ENCODE peak calls at places on chromosomes 16 and 17, in nine cellular contexts. L is B cell, Z is astrocyte of the cerebellum, I is GM10248, A is AG09309, M is astrocyte, V is lower leg skin, B is WTC11, W is neural progenitor cell. O is an unnamed sample.

GRCh38 chr16:55588799-55589198 is 22.3 kb downstream of the CAPNS2 start:
- DNase-seq in L (no peak), Z (no peak), I (no peak), A (no peak), M (no peak), V (no peak), B (no peak), W (no peak), O (no peak)

GRCh38 chr17:72363336-72363620 is 242.5 kb downstream of the SOX9 start:
- DNase-seq in L (peak), Z (no peak), I (no peak), A (no peak), M (no peak), V (no peak), B (no peak), W (no peak), O (no peak)

GRCh38 chr17:75155191-75155601 is 884 bp upstream of the JPT1 start:
- DNase-seq in L (no peak), Z (no peak), I (no peak), A (no peak), M (no peak), V (no peak), B (peak), W (peak), O (no peak)

GRCh38 chr16:30875881-30876791 is 17.7 kb downstream of the BCL7C start:
- DNase-seq in L (peak), Z (no peak), I (peak), A (no peak), M (no peak), V (no peak), B (no peak), W (peak), O (peak)

GRCh38 chr17:78237403-78238012 is 6.1 kb downstream of the TMEM235 start:
- DNase-seq in L (no peak), Z (no peak), I (no peak), A (no peak), M (no peak), V (no peak), B (no peak), W (no peak), O (no peak)

GRCh38 chr17:22459331-22459952 is 767.1 kb downstream of the KCNJ18 start:
- DNase-seq in L (no peak), Z (no peak), I (no peak), A (no peak), M (no peak), V (no peak), B (no peak), W (no peak), O (no peak)

GRCh38 chr17:10130263-10130662 is 68.1 kb downstream of the GAS7 start:
- DNase-seq in L (no peak), Z (no peak), I (no peak), A (no peak), M (no peak), V (no peak), B (no peak), W (no peak), O (no peak)

GRCh38 chr17:57993471-57994365 is 5.7 kb upstream of the VEZF1 start:
- DNase-seq in L (no peak), Z (no peak), I (peak), A (no peak), M (no peak), V (no peak), B (no peak), W (peak), O (no peak)

GRCh38 chr17:50364715-50365114 is 8.3 kb downstream of the MRPL27 start:
- DNase-seq in L (no peak), Z (no peak), I (no peak), A (no peak), M (peak), V (no peak), B (no peak), W (peak), O (no peak)

GRCh38 chr16:6446370-6446769 is 886.3 kb upstream of the RBFOX1 start:
- DNase-seq in L (no peak), Z (no peak), I (no peak), A (no peak), M (no peak), V (no peak), B (no peak), W (no peak), O (peak)

GRCh38 chr17:45783593-45784292 is 377 bp upstream of the CRHR1 start:
- DNase-seq in L (no peak), Z (no peak), I (no peak), A (no peak), M (no peak), V (no peak), B (peak), W (peak), O (peak)

GRCh38 chr17:41544497-41544896 is 16.4 kb upstream of the KRT19 start:
- DNase-seq in L (no peak), Z (no peak), I (no peak), A (no peak), M (no peak), V (no peak), B (no peak), W (peak), O (no peak)

GRCh38 chr16:89330177-89330856 is 112.8 kb downstream of the ZNF778 start:
- DNase-seq in L (no peak), Z (no peak), I (no peak), A (no peak), M (peak), V (no peak), B (peak), W (no peak), O (peak)

GRCh38 chr16:22373662-22374310 is 633 bp downstream of the CDR2 start:
- DNase-seq in L (no peak), Z (no peak), I (peak), A (no peak), M (no peak), V (no peak), B (peak), W (peak), O (peak)

GRCh38 chr16:27239026-27239425 is 29.5 kb downstream of the NSMCE1 start:
- DNase-seq in L (no peak), Z (no peak), I (no peak), A (no peak), M (no peak), V (no peak), B (no peak), W (no peak), O (no peak)

GRCh38 chr17:78096093-78096492 is 32.5 kb downstream of the TMC6 start:
- DNase-seq in L (no peak), Z (no peak), I (no peak), A (no peak), M (no peak), V (no peak), B (no peak), W (no peak), O (no peak)

GRCh38 chr16:19715566-19715965 is 2.5 kb downstream of the KNOP1 start:
- DNase-seq in L (no peak), Z (no peak), I (no peak), A (no peak), M (no peak), V (no peak), B (no peak), W (no peak), O (no peak)

GRCh38 chr16:12419987-12420386 is 383.7 kb downstream of the CPPED1 start:
- DNase-seq in L (no peak), Z (no peak), I (no peak), A (no peak), M (no peak), V (no peak), B (no peak), W (no peak), O (no peak)

GRCh38 chr17:76783146-76783545 is 45.2 kb downstream of the MFSD11 start:
- DNase-seq in L (no peak), Z (no peak), I (no peak), A (no peak), M (no peak), V (no peak), B (no peak), W (no peak), O (no peak)

GRCh38 chr17:37735165-37735564 is 9.7 kb downstream of the HNF1B start:
- DNase-seq in L (no peak), Z (no peak), I (no peak), A (no peak), M (no peak), V (no peak), B (peak), W (no peak), O (no peak)

GRCh38 chr17:164536-165235 is 16.8 kb downstream of the DOC2B start:
- DNase-seq in L (no peak), Z (peak), I (peak), A (peak), M (peak), V (no peak), B (peak), W (peak), O (peak)

GRCh38 chr17:73304971-73305786 is 6.6 kb downstream of the CDC42EP4 start:
- DNase-seq in L (no peak), Z (peak), I (no peak), A (no peak), M (peak), V (no peak), B (peak), W (peak), O (no peak)

DNA sequence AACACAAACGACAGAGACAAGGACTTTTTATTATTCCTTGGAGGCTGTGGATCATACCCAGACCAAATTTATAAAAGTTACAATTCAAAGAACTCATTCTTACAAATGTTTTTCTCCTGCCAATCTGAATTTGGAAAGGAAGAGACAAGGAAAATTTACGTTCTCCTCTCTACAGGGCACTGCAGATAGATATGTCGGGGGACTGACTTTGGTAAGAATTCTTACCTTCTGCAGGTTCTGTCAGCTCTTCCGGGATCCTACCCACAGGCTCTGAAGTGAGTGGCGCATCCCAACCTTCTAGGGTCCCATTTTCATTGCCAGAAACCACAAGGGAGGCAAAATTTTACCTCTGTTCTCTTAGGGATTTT is 2.2 kb upstream of the SLFN12L start:
- DNase-seq in L (no peak), Z (no peak), I (no peak), A (no peak), M (no peak), V (no peak), B (no peak), W (no peak), O (no peak)
- TF ChIP-seq CTCF in L (peak), Z (no peak), I (no peak), A (no peak), M (no peak), V (no peak), B (no peak), W (no peak), O (no peak)

DNA sequence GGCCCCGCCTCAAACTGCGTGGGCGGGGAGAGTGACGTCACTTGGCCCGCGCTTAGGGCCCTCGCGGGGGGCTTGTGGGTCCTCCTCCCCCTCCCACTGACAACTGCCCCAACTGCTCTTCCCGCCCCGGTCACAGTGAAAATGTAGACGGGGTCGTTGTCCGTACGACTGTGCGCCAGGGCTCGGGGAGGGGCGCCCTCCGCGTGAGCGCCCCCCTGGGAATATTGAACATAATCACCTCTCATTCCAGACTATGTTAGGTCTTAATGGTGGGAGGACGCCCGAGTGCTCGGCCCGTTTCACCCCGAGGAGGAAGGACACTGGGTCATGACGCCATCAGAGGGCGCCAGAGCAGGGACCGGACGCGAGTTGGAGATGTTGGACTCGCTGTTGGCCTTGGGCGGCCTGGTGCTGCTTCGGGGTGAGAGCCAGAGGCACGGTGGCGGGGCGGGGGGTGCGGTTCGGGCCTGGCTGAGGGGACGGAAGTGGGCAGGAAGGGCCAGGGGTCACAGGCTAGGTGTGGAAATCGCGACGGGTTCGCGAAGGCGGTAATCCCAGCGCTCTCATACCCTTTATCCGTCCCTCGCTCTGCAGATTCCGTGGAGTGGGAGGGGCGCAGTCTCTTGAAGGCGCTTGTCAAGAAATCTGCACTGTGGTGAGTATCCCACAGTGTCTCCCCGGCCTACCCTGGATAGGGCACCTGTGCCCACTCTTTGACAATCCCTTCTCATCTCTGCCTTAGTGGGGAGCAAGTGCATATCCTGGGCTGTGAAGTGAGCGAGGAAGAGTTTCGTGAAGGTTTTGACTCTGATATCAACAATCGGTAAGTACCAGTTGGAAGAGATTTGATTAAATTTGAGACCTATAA is at the start of gene ELP5:
- DNase-seq in L (peak), Z (peak), I (peak), A (peak), M (peak), V (peak), B (peak), W (peak), O (peak)
- TF ChIP-seq CTCF in L (no peak), Z (no peak), I (peak), A (peak), M (no peak), V (peak), B (no peak), W (peak), O (no peak)

GRCh38 chr16:85984947-85985451 is 86.0 kb downstream of the IRF8 start:
- DNase-seq in L (peak), Z (no peak), I (no peak), A (no peak), M (no peak), V (no peak), B (no peak), W (no peak), O (no peak)

GRCh38 chr16:85983064-85983463 is 84.1 kb downstream of the IRF8 start:
- DNase-seq in L (no peak), Z (no peak), I (no peak), A (no peak), M (no peak), V (no peak), B (no peak), W (no peak), O (no peak)

GRCh38 chr16:85984211-85984880 is 85.4 kb downstream of the IRF8 start:
- DNase-seq in L (no peak), Z (no peak), I (no peak), A (no peak), M (no peak), V (no peak), B (no peak), W (no peak), O (no peak)

GRCh38 chr16:85982563-85982939 is 83.6 kb downstream of the IRF8 start:
- DNase-seq in L (no peak), Z (no peak), I (no peak), A (no peak), M (no peak), V (no peak), B (no peak), W (no peak), O (no peak)

DNA sequence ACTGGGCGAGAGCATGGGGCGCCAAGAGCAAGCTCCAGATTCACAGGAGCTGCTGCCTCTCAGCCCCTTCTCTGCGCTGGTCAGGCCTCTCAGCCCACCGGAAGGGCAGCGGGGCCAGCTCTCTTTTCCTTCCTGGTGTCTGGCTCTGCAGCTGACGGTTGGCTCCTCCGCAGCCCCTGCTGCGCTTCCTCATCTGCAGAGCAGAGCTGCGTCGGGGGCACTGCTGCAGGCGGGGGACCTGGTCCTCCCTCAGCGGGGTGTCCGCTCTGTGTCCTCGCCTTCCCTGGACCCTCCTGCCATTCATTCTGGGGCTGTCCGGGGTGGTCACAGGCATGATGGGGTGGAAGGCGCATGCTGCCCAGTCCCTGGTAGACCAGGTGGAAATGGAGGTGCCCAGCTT is 84.6 kb downstream of the IRF8 start:
- DNase-seq in L (no peak), Z (no peak), I (no peak), A (no peak), M (no peak), V (no peak), B (no peak), W (no peak), O (no peak)
- TF ChIP-seq CTCF in L (no peak), Z (no peak), I (no peak), A (no peak), M (no peak), V (no peak), B (no peak), W (no peak), O (no peak)

DNA sequence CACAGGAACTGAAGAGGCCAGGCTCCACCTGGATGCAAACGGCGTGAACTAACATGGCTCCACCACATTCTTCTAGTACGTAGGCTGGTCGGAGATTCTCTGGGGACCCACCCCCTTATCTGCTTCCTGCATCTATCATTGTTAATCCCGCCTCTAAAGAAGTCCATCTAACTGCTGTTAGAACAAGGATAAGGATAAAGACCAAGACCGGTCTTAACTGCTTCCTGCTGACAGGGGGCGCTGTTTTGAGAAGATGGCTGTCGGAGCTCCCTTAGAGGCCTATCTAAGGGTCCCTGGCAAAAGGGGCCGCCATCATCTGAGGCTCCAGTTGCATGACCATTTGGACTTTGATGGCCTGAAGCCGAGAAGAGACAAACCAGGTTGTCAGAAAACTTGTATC is 25.8 kb upstream of the TNFSF12 start:
- DNase-seq in L (peak), Z (no peak), I (no peak), A (no peak), M (no peak), V (no peak), B (peak), W (peak), O (peak)
- TF ChIP-seq CTCF in L (peak), Z (peak), I (peak), A (peak), M (no peak), V (no peak), B (peak), W (peak), O (peak)

DNA sequence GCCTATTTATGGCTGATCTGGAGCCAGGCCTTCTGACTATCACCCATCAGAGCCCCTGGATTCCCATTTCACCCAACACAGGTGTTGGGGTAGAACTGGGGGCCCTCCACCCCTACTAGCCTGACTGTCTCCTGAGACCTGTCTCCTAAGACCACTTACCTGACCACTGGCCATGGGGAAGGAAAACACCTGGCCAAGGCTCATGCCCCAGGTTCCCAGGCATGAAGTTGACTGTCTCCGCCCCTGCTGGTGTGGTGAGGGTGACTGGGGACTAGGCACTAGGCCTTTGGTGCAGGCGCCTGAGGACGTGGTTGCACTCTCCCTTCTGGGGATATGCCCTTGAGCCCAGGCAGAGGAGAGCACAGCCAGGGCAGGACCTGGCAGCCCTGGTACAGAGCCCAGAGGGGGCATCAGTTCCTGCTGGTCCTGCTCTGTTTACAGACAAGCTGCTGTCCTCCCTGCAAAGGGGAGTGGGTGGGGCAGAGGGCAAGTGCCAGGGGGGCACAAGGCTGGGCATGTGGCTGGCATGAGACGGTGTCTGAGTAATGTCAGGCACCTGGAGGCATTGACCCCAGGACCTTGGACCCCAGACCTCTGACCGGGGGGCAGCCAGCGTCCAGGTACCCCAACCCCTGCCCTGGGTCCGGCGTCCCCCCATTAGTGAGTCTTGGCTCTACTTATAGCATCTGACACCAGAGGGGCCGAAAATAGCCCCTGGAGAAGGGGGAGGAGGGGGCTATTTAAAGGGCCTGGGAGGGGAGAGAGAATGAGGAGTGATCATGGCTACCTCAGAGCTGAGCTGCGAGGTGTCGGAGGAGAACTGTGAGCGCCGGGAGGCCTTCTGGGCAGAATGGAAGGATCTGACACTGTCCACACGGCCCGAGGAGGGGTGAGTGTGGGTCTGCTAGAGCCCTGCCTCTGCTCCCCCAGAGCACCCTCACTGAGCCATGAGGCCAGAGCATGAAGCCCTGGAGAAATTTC is at the start of gene TCAP:
- DNase-seq in L (no peak), Z (no peak), I (no peak), A (no peak), M (no peak), V (no peak), B (no peak), W (no peak), O (no peak)
- TF ChIP-seq CTCF in L (no peak), Z (no peak), I (no peak), A (no peak), M (no peak), V (no peak), B (no peak), W (no peak), O (no peak)

GRCh38 chr17:67663445-67663844 is 54.3 kb upstream of the NOL11 start:
- DNase-seq in L (no peak), Z (no peak), I (no peak), A (no peak), M (no peak), V (no peak), B (no peak), W (no peak), O (no peak)
- TF ChIP-seq CTCF in L (no peak), Z (no peak), I (no peak), A (no peak), M (no peak), V (no peak), B (no peak), W (no peak), O (no peak)

O was measured in activated CD8-positive, alpha-beta T cell treated with anti-CD3 and anti-CD28 coated beads for 36 hours.